ENCODE peak calls at places on chromosomes 4 and X, in eight cellular contexts. One of them, this sample, is unnamed.
A peak's percentile ranks its signal among the peaks of the same experiment; 100 is the strongest.

GRCh38 chr4:16583764-16584163 is 314.7 kb downstream of the LDB2 start:
- DNase-seq in HCT116: no peak
- DNase-seq in SK-N-SH: no peak
- DNase-seq in PC-3: peak; percentile 90
- DNase-seq in neural progenitor cell: no peak
- DNase-seq in MM.1S: no peak
- DNase-seq in OCI-LY7: no peak
- DNase-seq in hepatocyte: no peak
- DNase-seq in this sample: peak; percentile 57

GRCh38 chr4:145523117-145523516 is 41.5 kb downstream of the SMAD1 start:
- DNase-seq in SK-N-SH: no peak
- DNase-seq in hepatocyte: no peak
- DNase-seq in neural progenitor cell: no peak
- DNase-seq in MM.1S: no peak
- DNase-seq in HCT116: no peak
- DNase-seq in OCI-LY7: peak; percentile 34
- DNase-seq in PC-3: peak; percentile 42
- DNase-seq in this sample: peak; percentile 66

GRCh38 chr4:38094419-38094818 is 134.2 kb downstream of the PTTG2 start:
- DNase-seq in PC-3: no peak
- DNase-seq in SK-N-SH: peak; percentile 62
- DNase-seq in neural progenitor cell: no peak
- DNase-seq in HCT116: no peak
- DNase-seq in MM.1S: no peak
- DNase-seq in hepatocyte: no peak
- DNase-seq in OCI-LY7: no peak
- DNase-seq in this sample: no peak

GRCh38 chrX:8867454-8867853 is 66.3 kb upstream of the FAM9A start:
- DNase-seq in OCI-LY7: no peak
- DNase-seq in SK-N-SH: no peak
- DNase-seq in neural progenitor cell: no peak
- DNase-seq in PC-3: no peak
- DNase-seq in MM.1S: no peak
- DNase-seq in HCT116: no peak
- DNase-seq in hepatocyte: no peak
- DNase-seq in this sample: peak; percentile 44

GRCh38 chrX:23694606-23695005 is 27.3 kb downstream of the PRDX4 start:
- DNase-seq in MM.1S: peak; percentile 28
- DNase-seq in hepatocyte: peak; percentile 82
- DNase-seq in PC-3: peak; percentile 72
- DNase-seq in HCT116: peak; percentile 21
- DNase-seq in OCI-LY7: peak; percentile 65
- DNase-seq in neural progenitor cell: peak; percentile 76
- DNase-seq in SK-N-SH: peak; percentile 67
- DNase-seq in this sample: peak; percentile 71

GRCh38 chr4:106690487-106690886 is 321.9 kb upstream of the GIMD1 start:
- DNase-seq in hepatocyte: no peak
- DNase-seq in MM.1S: no peak
- DNase-seq in HCT116: no peak
- DNase-seq in OCI-LY7: no peak
- DNase-seq in neural progenitor cell: no peak
- DNase-seq in SK-N-SH: no peak
- DNase-seq in PC-3: peak; percentile 66
- DNase-seq in this sample: peak; percentile 76

GRCh38 chr4:120858776-120859175 is 63.8 kb downstream of the PRDM5 start:
- DNase-seq in OCI-LY7: no peak
- DNase-seq in MM.1S: no peak
- DNase-seq in SK-N-SH: no peak
- DNase-seq in PC-3: no peak
- DNase-seq in HCT116: no peak
- DNase-seq in hepatocyte: no peak
- DNase-seq in neural progenitor cell: no peak
- DNase-seq in this sample: peak; percentile 68

GRCh38 chr4:165096776-165097175 is 15.9 kb downstream of the TMEM192 start:
- DNase-seq in MM.1S: peak; percentile 20
- DNase-seq in neural progenitor cell: peak; percentile 43
- DNase-seq in PC-3: peak; percentile 23
- DNase-seq in hepatocyte: peak; percentile 48
- DNase-seq in OCI-LY7: peak; percentile 16
- DNase-seq in SK-N-SH: peak; percentile 32
- DNase-seq in HCT116: no peak
- DNase-seq in this sample: peak; percentile 56

GRCh38 chr4:134202136-134202535 is 547 bp upstream of the PABPC4L start:
- DNase-seq in OCI-LY7: no peak
- DNase-seq in hepatocyte: no peak
- DNase-seq in neural progenitor cell: no peak
- DNase-seq in MM.1S: no peak
- DNase-seq in PC-3: no peak
- DNase-seq in HCT116: no peak
- DNase-seq in SK-N-SH: no peak
- DNase-seq in this sample: no peak

GRCh38 chr4:24991015-24991414 is 39.7 kb downstream of the LGI2 start:
- DNase-seq in PC-3: peak; percentile 16
- DNase-seq in HCT116: no peak
- DNase-seq in hepatocyte: no peak
- DNase-seq in SK-N-SH: no peak
- DNase-seq in neural progenitor cell: no peak
- DNase-seq in MM.1S: no peak
- DNase-seq in OCI-LY7: no peak
- DNase-seq in this sample: peak; percentile 69

GRCh38 chr4:66906314-66906713 is 639.0 kb downstream of the CENPC start:
- DNase-seq in hepatocyte: no peak
- DNase-seq in OCI-LY7: no peak
- DNase-seq in SK-N-SH: no peak
- DNase-seq in HCT116: no peak
- DNase-seq in MM.1S: no peak
- DNase-seq in PC-3: peak; percentile 30
- DNase-seq in neural progenitor cell: peak; percentile 40
- DNase-seq in this sample: no peak

GRCh38 chrX:32877592-32877991 is 333.8 kb downstream of the DMD start:
- DNase-seq in neural progenitor cell: no peak
- DNase-seq in SK-N-SH: no peak
- DNase-seq in MM.1S: no peak
- DNase-seq in HCT116: no peak
- DNase-seq in PC-3: peak; percentile 1
- DNase-seq in OCI-LY7: no peak
- DNase-seq in hepatocyte: no peak
- DNase-seq in this sample: no peak

GRCh38 chrX:15055146-15055930 is 182.1 kb downstream of the MOSPD2 start:
- DNase-seq in MM.1S: no peak
- DNase-seq in hepatocyte: no peak
- DNase-seq in neural progenitor cell: no peak
- DNase-seq in SK-N-SH: no peak
- DNase-seq in PC-3: peak; percentile 54
- DNase-seq in OCI-LY7: no peak
- DNase-seq in HCT116: no peak
- DNase-seq in this sample: peak; percentile 66

GRCh38 chr4:66035701-66036100 is 365.4 kb upstream of the EPHA5 start:
- DNase-seq in HCT116: no peak
- DNase-seq in OCI-LY7: no peak
- DNase-seq in neural progenitor cell: no peak
- DNase-seq in SK-N-SH: no peak
- DNase-seq in MM.1S: no peak
- DNase-seq in hepatocyte: no peak
- DNase-seq in PC-3: no peak
- DNase-seq in this sample: no peak

GRCh38 chr4:16524911-16525574 is 298.8 kb upstream of the TAPT1 start:
- DNase-seq in MM.1S: no peak
- DNase-seq in neural progenitor cell: no peak
- DNase-seq in PC-3: no peak
- DNase-seq in SK-N-SH: no peak
- DNase-seq in HCT116: no peak
- DNase-seq in hepatocyte: peak; percentile 26
- DNase-seq in OCI-LY7: no peak
- DNase-seq in this sample: peak; percentile 72

GRCh38 chr4:173057442-173057841 is 111.2 kb upstream of the GALNT7 start:
- DNase-seq in SK-N-SH: no peak
- DNase-seq in MM.1S: no peak
- DNase-seq in HCT116: no peak
- DNase-seq in OCI-LY7: no peak
- DNase-seq in PC-3: peak; percentile 37
- DNase-seq in neural progenitor cell: no peak
- DNase-seq in hepatocyte: no peak
- DNase-seq in this sample: peak; percentile 20

GRCh38 chr4:175614880-175615279 is 197.2 kb downstream of the GPM6A start:
- DNase-seq in PC-3: no peak
- DNase-seq in hepatocyte: no peak
- DNase-seq in SK-N-SH: no peak
- DNase-seq in MM.1S: no peak
- DNase-seq in HCT116: no peak
- DNase-seq in neural progenitor cell: no peak
- DNase-seq in OCI-LY7: no peak
- DNase-seq in this sample: no peak

GRCh38 chrX:1451251-1451675 is 1.4 kb downstream of the ASMTL start:
- DNase-seq in HCT116: no peak
- DNase-seq in MM.1S: no peak
- DNase-seq in PC-3: no peak
- DNase-seq in SK-N-SH: no peak
- DNase-seq in neural progenitor cell: no peak
- DNase-seq in hepatocyte: no peak
- DNase-seq in OCI-LY7: no peak
- DNase-seq in this sample: no peak

DNA sequence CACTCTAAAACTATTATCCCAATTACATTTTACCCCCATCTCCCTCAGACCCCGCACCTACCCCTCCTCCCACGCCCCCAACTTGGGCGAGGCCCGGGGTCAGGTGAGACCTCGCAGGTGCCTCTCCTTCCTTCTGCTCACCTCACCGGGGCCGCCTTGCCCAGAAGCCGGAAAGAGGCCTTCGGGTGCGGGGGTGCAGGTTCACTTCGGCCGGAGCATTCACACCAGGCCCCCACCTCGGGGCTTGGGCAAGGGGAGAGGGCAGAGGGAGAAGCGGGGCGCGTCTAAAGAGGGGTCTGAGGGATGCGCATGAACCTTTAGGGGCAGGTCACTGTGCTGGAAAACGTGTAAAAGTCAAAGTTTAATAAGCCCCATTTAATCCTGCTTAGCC is 427 bp downstream of the ZNF182 start:
- DNase-seq in neural progenitor cell: peak; percentile 4
- DNase-seq in HCT116: no peak
- DNase-seq in OCI-LY7: peak; percentile 40
- DNase-seq in hepatocyte: no peak
- DNase-seq in SK-N-SH: peak; percentile 38
- DNase-seq in MM.1S: no peak
- DNase-seq in PC-3: no peak
- DNase-seq in this sample: no peak
- TF ChIP-seq EZH2phosphoT487 in neural progenitor cell: no peak
- TF ChIP-seq EZH2phosphoT487 in HCT116: no peak
- TF ChIP-seq EZH2phosphoT487 in OCI-LY7: no peak
- TF ChIP-seq EZH2phosphoT487 in hepatocyte: no peak
- TF ChIP-seq EZH2phosphoT487 in SK-N-SH: no peak
- TF ChIP-seq EZH2phosphoT487 in MM.1S: no peak
- TF ChIP-seq EZH2phosphoT487 in PC-3: no peak
- TF ChIP-seq EZH2phosphoT487 in this sample: no peak

DNA sequence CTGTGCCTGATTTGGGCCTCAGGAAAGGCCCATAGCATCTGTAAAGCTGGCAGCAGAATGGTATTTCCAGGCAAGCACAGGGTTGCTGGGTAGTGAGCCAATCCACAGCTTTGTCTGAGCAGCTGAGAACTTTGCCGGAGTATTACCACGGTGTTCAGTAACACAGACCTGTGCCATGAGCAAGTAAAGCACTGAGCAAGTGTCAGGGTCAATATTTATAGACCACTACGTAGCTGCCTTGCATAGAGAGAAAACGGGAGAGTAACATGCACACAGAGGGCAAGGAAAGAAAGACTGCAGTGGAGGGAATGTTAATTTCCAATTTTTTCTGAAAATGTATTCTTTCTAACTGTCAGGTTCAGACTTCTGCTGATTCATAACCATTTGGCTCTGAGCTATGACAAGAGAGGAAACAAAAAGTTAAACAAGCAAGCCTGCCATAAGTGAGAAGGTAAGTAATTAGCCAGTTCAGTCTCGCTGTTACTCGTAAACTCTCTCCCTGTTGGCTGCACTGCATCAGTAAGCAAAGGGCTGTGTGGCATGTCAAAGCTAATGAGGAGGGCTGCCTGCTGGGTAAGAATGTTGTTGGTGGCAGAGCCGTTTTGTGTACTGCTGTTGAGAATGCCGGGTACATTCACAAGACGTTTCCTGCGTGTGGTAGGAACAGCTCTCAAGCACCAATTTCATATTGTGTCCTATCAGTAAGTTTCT is 238.1 kb downstream of the BMPR1B start:
- DNase-seq in MM.1S: no peak
- DNase-seq in SK-N-SH: no peak
- DNase-seq in HCT116: no peak
- DNase-seq in hepatocyte: peak; percentile 20
- DNase-seq in OCI-LY7: no peak
- DNase-seq in neural progenitor cell: peak; percentile 82
- DNase-seq in PC-3: no peak
- DNase-seq in this sample: peak; percentile 56
- H3K27ac ChIP-seq in MM.1S: peak overlapping the region; percentile 4
- H3K27ac ChIP-seq in SK-N-SH: peak overlapping the region; percentile 24
- H3K27ac ChIP-seq in HCT116: no peak overlapping the region
- H3K27ac ChIP-seq in hepatocyte: peak overlapping the region; percentile 52
- H3K27ac ChIP-seq in OCI-LY7: no peak overlapping the region
- H3K27ac ChIP-seq in neural progenitor cell: peak overlapping the region; percentile 28
- H3K27ac ChIP-seq in PC-3: no peak overlapping the region
- H3K27ac ChIP-seq in this sample: no peak overlapping the region

GRCh38 chrX:123920065-123920785 is 41.3 kb upstream of the STAG2 start:
- DNase-seq in PC-3: peak; percentile 75
- DNase-seq in hepatocyte: no peak
- DNase-seq in OCI-LY7: no peak
- DNase-seq in HCT116: no peak
- DNase-seq in MM.1S: no peak
- DNase-seq in neural progenitor cell: no peak
- DNase-seq in SK-N-SH: no peak
- DNase-seq in this sample: peak; percentile 75
- TF ChIP-seq EZH2phosphoT487 in PC-3: no peak
- TF ChIP-seq EZH2phosphoT487 in hepatocyte: no peak
- TF ChIP-seq EZH2phosphoT487 in OCI-LY7: no peak
- TF ChIP-seq EZH2phosphoT487 in HCT116: no peak
- TF ChIP-seq EZH2phosphoT487 in MM.1S: no peak
- TF ChIP-seq EZH2phosphoT487 in neural progenitor cell: no peak
- TF ChIP-seq EZH2phosphoT487 in SK-N-SH: no peak
- TF ChIP-seq EZH2phosphoT487 in this sample: no peak

DNA sequence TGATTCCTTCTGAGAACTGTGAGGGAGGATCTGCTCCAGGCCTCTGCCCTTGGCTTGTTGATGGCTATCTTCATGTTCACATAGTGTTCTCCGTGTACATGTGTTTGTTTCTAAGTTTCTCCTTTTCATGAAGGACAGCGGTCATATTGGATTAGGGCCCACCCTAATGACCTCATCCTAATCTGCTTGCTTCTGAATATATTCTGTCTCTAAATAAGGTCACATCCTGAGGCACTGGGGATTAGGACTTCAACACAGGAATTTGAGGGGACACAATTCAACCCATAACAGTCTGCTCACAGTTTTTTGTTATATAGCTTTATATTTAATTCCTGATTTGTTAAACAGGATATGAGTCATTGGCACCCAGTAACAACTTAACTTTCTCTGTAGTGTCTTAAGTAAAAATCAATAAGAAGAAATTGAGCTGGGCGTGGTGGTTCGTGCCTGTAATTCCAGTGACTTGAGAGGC is 154.3 kb upstream of the SMIM10 start:
- DNase-seq in HCT116: peak; percentile 79
- DNase-seq in neural progenitor cell: no peak
- DNase-seq in MM.1S: no peak
- DNase-seq in PC-3: peak; percentile 33
- DNase-seq in SK-N-SH: no peak
- DNase-seq in OCI-LY7: no peak
- DNase-seq in hepatocyte: no peak
- DNase-seq in this sample: peak; percentile 17
- H3K27ac ChIP-seq in HCT116: peak overlapping the region; percentile 83
- H3K27ac ChIP-seq in neural progenitor cell: no peak overlapping the region
- H3K27ac ChIP-seq in MM.1S: no peak overlapping the region
- H3K27ac ChIP-seq in PC-3: peak overlapping the region; percentile 18
- H3K27ac ChIP-seq in SK-N-SH: no peak overlapping the region
- H3K27ac ChIP-seq in OCI-LY7: no peak overlapping the region
- H3K27ac ChIP-seq in hepatocyte: no peak overlapping the region
- H3K27ac ChIP-seq in this sample: no peak overlapping the region

This sample was measured in GM23248.